ENCODE peak calls at places on chromosomes 12 and 14, in six cellular contexts. One of them, this sample, is unnamed.

GRCh38 chr14:98931126-98931525 is 340.9 kb downstream of the BCL11B start:
- DNase-seq in CD8-positive, alpha-beta T cell: no peak
- DNase-seq in pancreas: no peak
- DNase-seq in osteoblast: no peak
- DNase-seq in breast epithelium: no peak
- DNase-seq in tibial artery: no peak
- DNase-seq in this sample: no peak

GRCh38 chr12:116539905-116540482 is 19.2 kb upstream of the MAP1LC3B2 start:
- DNase-seq in CD8-positive, alpha-beta T cell: no peak
- DNase-seq in pancreas: peak; percentile 32
- DNase-seq in osteoblast: no peak
- DNase-seq in breast epithelium: no peak
- DNase-seq in tibial artery: peak; percentile 67
- DNase-seq in this sample: peak; percentile 83

GRCh38 chr12:8145754-8146415 is 10.9 kb upstream of the ZNF705A start:
- DNase-seq in CD8-positive, alpha-beta T cell: no peak
- DNase-seq in pancreas: peak; percentile 35
- DNase-seq in osteoblast: peak; percentile 77
- DNase-seq in breast epithelium: no peak
- DNase-seq in tibial artery: peak; percentile 95
- DNase-seq in this sample: peak; percentile 88

GRCh38 chr12:105256921-105257320 is 20.9 kb upstream of the APPL2 start:
- DNase-seq in CD8-positive, alpha-beta T cell: no peak
- DNase-seq in pancreas: no peak
- DNase-seq in osteoblast: no peak
- DNase-seq in breast epithelium: no peak
- DNase-seq in tibial artery: no peak
- DNase-seq in this sample: no peak

GRCh38 chr14:98470663-98471062 is 801.3 kb downstream of the BCL11B start:
- DNase-seq in CD8-positive, alpha-beta T cell: no peak
- DNase-seq in pancreas: no peak
- DNase-seq in osteoblast: peak; percentile 26
- DNase-seq in breast epithelium: no peak
- DNase-seq in tibial artery: no peak
- DNase-seq in this sample: no peak

GRCh38 chr12:31585271-31585670 is 5.7 kb downstream of the DENND5B start:
- DNase-seq in CD8-positive, alpha-beta T cell: no peak
- DNase-seq in pancreas: no peak
- DNase-seq in osteoblast: peak; percentile 82
- DNase-seq in breast epithelium: no peak
- DNase-seq in tibial artery: no peak
- DNase-seq in this sample: no peak

GRCh38 chr14:84806627-84807026 is 723.3 kb upstream of the FLRT2 start:
- DNase-seq in CD8-positive, alpha-beta T cell: no peak
- DNase-seq in pancreas: no peak
- DNase-seq in osteoblast: no peak
- DNase-seq in breast epithelium: no peak
- DNase-seq in tibial artery: no peak
- DNase-seq in this sample: no peak

GRCh38 chr12:80763874-80764273 is 47.2 kb downstream of the MYF5 start:
- DNase-seq in CD8-positive, alpha-beta T cell: no peak
- DNase-seq in pancreas: no peak
- DNase-seq in osteoblast: no peak
- DNase-seq in breast epithelium: no peak
- DNase-seq in tibial artery: no peak
- DNase-seq in this sample: peak; percentile 68

GRCh38 chr14:102028733-102029132 is 58.1 kb downstream of the HSP90AA1 start:
- DNase-seq in CD8-positive, alpha-beta T cell: no peak
- DNase-seq in pancreas: no peak
- DNase-seq in osteoblast: peak; percentile 68
- DNase-seq in breast epithelium: no peak
- DNase-seq in tibial artery: no peak
- DNase-seq in this sample: no peak

GRCh38 chr14:68295316-68295816 is 475.8 kb downstream of the RAD51B start:
- DNase-seq in CD8-positive, alpha-beta T cell: no peak
- DNase-seq in pancreas: peak; percentile 45
- DNase-seq in osteoblast: no peak
- DNase-seq in breast epithelium: no peak
- DNase-seq in tibial artery: no peak
- DNase-seq in this sample: peak; percentile 73

GRCh38 chr12:50218386-50218785 is 51.2 kb upstream of the CERS5 start:
- DNase-seq in CD8-positive, alpha-beta T cell: no peak
- DNase-seq in pancreas: no peak
- DNase-seq in osteoblast: no peak
- DNase-seq in breast epithelium: no peak
- DNase-seq in tibial artery: no peak
- DNase-seq in this sample: no peak

GRCh38 chr12:26195250-26195640 is at the start of gene SSPN:
- DNase-seq in CD8-positive, alpha-beta T cell: no peak
- DNase-seq in pancreas: peak; percentile 86
- DNase-seq in osteoblast: peak; percentile 70
- DNase-seq in breast epithelium: peak; percentile 66
- DNase-seq in tibial artery: peak; percentile 90
- DNase-seq in this sample: peak; percentile 86

GRCh38 chr12:26125451-26126339 is 858 bp upstream of the BHLHE41 start:
- DNase-seq in CD8-positive, alpha-beta T cell: peak; percentile 25
- DNase-seq in pancreas: peak; percentile 89
- DNase-seq in osteoblast: peak; percentile 93
- DNase-seq in breast epithelium: peak; percentile 79
- DNase-seq in tibial artery: peak; percentile 93
- DNase-seq in this sample: peak; percentile 94

GRCh38 chr12:63238892-63239291 is 87.9 kb upstream of the AVPR1A start:
- DNase-seq in CD8-positive, alpha-beta T cell: no peak
- DNase-seq in pancreas: no peak
- DNase-seq in osteoblast: no peak
- DNase-seq in breast epithelium: no peak
- DNase-seq in tibial artery: no peak
- DNase-seq in this sample: no peak

GRCh38 chr12:104507672-104508071 is 50.9 kb downstream of the CHST11 start:
- DNase-seq in CD8-positive, alpha-beta T cell: no peak
- DNase-seq in pancreas: peak; percentile 39
- DNase-seq in osteoblast: peak; percentile 18
- DNase-seq in breast epithelium: no peak
- DNase-seq in tibial artery: no peak
- DNase-seq in this sample: no peak

GRCh38 chr14:95713596-95714371 is at the start of gene TCL1A:
- DNase-seq in CD8-positive, alpha-beta T cell: no peak
- DNase-seq in pancreas: no peak
- DNase-seq in osteoblast: no peak
- DNase-seq in breast epithelium: no peak
- DNase-seq in tibial artery: no peak
- DNase-seq in this sample: peak; percentile 81

GRCh38 chr12:74401966-74402365 is 135.7 kb upstream of the ATXN7L3B start:
- DNase-seq in CD8-positive, alpha-beta T cell: no peak
- DNase-seq in pancreas: no peak
- DNase-seq in osteoblast: no peak
- DNase-seq in breast epithelium: no peak
- DNase-seq in tibial artery: no peak
- DNase-seq in this sample: no peak

GRCh38 chr12:12612403-12612802 is 727 bp downstream of the CREBL2 start:
- DNase-seq in CD8-positive, alpha-beta T cell: peak; percentile 28
- DNase-seq in pancreas: no peak
- DNase-seq in osteoblast: peak; percentile 83
- DNase-seq in breast epithelium: no peak
- DNase-seq in tibial artery: no peak
- DNase-seq in this sample: no peak

GRCh38 chr12:67430708-67431335 is 161.7 kb downstream of the CAND1 start:
- DNase-seq in CD8-positive, alpha-beta T cell: no peak
- DNase-seq in pancreas: peak; percentile 29
- DNase-seq in osteoblast: no peak
- DNase-seq in breast epithelium: no peak
- DNase-seq in tibial artery: peak; percentile 77
- DNase-seq in this sample: no peak

GRCh38 chr14:36520601-36521525 is 831 bp upstream of the NKX2-1 start:
- DNase-seq in CD8-positive, alpha-beta T cell: no peak
- DNase-seq in pancreas: no peak
- DNase-seq in osteoblast: peak; percentile 96
- DNase-seq in breast epithelium: no peak
- DNase-seq in tibial artery: no peak
- DNase-seq in this sample: peak; percentile 89

GRCh38 chr14:104118006-104118844 is 20.2 kb upstream of the KIF26A start:
- DNase-seq in CD8-positive, alpha-beta T cell: no peak
- DNase-seq in pancreas: no peak
- DNase-seq in osteoblast: peak; percentile 67
- DNase-seq in breast epithelium: peak; percentile 51
- DNase-seq in tibial artery: peak; percentile 55
- DNase-seq in this sample: peak; percentile 39

GRCh38 chr12:76720068-76720467 is 43.8 kb upstream of the ZDHHC17 start:
- DNase-seq in CD8-positive, alpha-beta T cell: no peak
- DNase-seq in pancreas: no peak
- DNase-seq in osteoblast: no peak
- DNase-seq in breast epithelium: no peak
- DNase-seq in tibial artery: no peak
- DNase-seq in this sample: no peak

GRCh38 chr12:442235-442884 is 17.4 kb upstream of the B4GALNT3 start:
- DNase-seq in CD8-positive, alpha-beta T cell: peak; percentile 29
- DNase-seq in pancreas: peak; percentile 70
- DNase-seq in osteoblast: peak; percentile 88
- DNase-seq in breast epithelium: no peak
- DNase-seq in tibial artery: no peak
- DNase-seq in this sample: peak; percentile 94

GRCh38 chr14:98889107-98889835 is 382.7 kb downstream of the BCL11B start:
- DNase-seq in CD8-positive, alpha-beta T cell: no peak
- DNase-seq in pancreas: no peak
- DNase-seq in osteoblast: no peak
- DNase-seq in breast epithelium: no peak
- DNase-seq in tibial artery: no peak
- DNase-seq in this sample: peak; percentile 63

GRCh38 chr14:38592764-38593442 is 337.0 kb upstream of the CLEC14A start:
- DNase-seq in CD8-positive, alpha-beta T cell: no peak
- DNase-seq in pancreas: no peak
- DNase-seq in osteoblast: no peak
- DNase-seq in breast epithelium: no peak
- DNase-seq in tibial artery: no peak
- DNase-seq in this sample: no peak

GRCh38 chr12:111314949-111315539 is 53.9 kb downstream of the PHETA1 start:
- DNase-seq in CD8-positive, alpha-beta T cell: no peak
- DNase-seq in pancreas: no peak
- DNase-seq in osteoblast: peak; percentile 81
- DNase-seq in breast epithelium: no peak
- DNase-seq in tibial artery: no peak
- DNase-seq in this sample: no peak

GRCh38 chr12:34625116-34625515 is 602.8 kb downstream of the ALG10 start:
- DNase-seq in CD8-positive, alpha-beta T cell: no peak
- DNase-seq in pancreas: no peak
- DNase-seq in osteoblast: no peak
- DNase-seq in breast epithelium: no peak
- DNase-seq in tibial artery: no peak
- DNase-seq in this sample: no peak
- TF ChIP-seq CTCF in CD8-positive, alpha-beta T cell: no peak
- TF ChIP-seq CTCF in pancreas: no peak
- TF ChIP-seq CTCF in osteoblast: no peak
- TF ChIP-seq CTCF in breast epithelium: no peak
- TF ChIP-seq CTCF in tibial artery: no peak
- TF ChIP-seq CTCF in this sample: peak; percentile 71

GRCh38 chr14:106556665-106557289 is 1030.4 kb downstream of the TMEM121 start:
- DNase-seq in CD8-positive, alpha-beta T cell: peak; percentile 71
- DNase-seq in pancreas: peak; percentile 62
- DNase-seq in osteoblast: no peak
- DNase-seq in breast epithelium: no peak
- DNase-seq in tibial artery: no peak
- DNase-seq in this sample: peak; percentile 68

GRCh38 chr14:106564058-106564643 is 1037.8 kb downstream of the TMEM121 start:
- DNase-seq in CD8-positive, alpha-beta T cell: peak; percentile 77
- DNase-seq in pancreas: peak; percentile 34
- DNase-seq in osteoblast: no peak
- DNase-seq in breast epithelium: no peak
- DNase-seq in tibial artery: no peak
- DNase-seq in this sample: peak; percentile 68

GRCh38 chr14:106562451-106562850 is 1036.1 kb downstream of the TMEM121 start:
- DNase-seq in CD8-positive, alpha-beta T cell: no peak
- DNase-seq in pancreas: no peak
- DNase-seq in osteoblast: no peak
- DNase-seq in breast epithelium: no peak
- DNase-seq in tibial artery: no peak
- DNase-seq in this sample: no peak
- H3K9me3 ChIP-seq in CD8-positive, alpha-beta T cell: no peaks in the 10 kb centered on the region
- H3K9me3 ChIP-seq in pancreas: no peaks in the 10 kb centered on the region
- H3K9me3 ChIP-seq in osteoblast: peaks cover 2% of the 10 kb centered on the region
- H3K9me3 ChIP-seq in breast epithelium: no peaks in the 10 kb centered on the region
- H3K9me3 ChIP-seq in tibial artery: no peaks in the 10 kb centered on the region
- H3K9me3 ChIP-seq in this sample: peaks cover 68% of the 10 kb centered on the region

DNA sequence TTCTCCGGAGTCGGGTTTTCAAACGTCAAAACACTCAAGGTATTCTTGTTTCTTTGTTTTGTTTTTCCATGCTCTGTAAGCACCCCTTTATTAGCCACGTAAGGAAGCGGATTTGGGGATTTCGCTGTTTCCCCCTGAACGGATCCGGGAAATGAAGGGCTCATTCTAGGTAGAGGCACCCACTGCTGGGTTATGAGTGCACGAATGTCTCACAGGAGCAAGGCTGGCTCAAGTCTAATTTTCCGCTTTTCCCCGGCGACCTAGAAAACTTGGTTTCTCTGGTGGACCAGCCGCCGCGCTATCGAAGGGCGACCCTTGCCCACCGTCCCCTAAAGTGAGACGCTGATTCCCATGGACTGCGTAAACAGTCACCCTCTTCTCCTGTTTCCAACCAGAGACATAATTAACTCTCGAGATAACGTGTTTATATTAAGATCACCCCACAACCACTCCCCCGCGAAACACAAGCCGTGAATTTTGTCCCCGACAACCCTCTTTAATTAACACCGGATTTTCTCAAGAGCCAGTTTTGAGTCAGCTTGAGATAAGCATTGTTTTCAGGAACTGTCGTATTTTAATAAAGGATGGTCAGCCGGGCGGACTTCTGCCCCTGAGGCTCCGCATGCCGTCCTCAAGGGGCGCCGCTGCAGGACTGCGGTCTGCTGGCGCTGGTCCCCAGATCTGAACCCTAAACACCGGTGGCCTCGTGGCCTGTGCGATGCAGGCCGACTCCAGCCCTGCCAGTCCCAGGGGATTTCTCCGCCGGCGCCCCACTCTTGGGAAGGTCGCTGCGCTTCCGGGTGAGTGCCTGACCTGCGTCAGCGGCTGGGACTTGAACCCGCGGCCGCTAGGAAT is 523 bp upstream of the ABCC9 start:
- DNase-seq in CD8-positive, alpha-beta T cell: no peak
- DNase-seq in pancreas: peak; percentile 62
- DNase-seq in osteoblast: peak; percentile 84
- DNase-seq in breast epithelium: no peak
- DNase-seq in tibial artery: peak; percentile 77
- DNase-seq in this sample: peak; percentile 89
- TF ChIP-seq CTCF in CD8-positive, alpha-beta T cell: no peak
- TF ChIP-seq CTCF in pancreas: peak; percentile 21
- TF ChIP-seq CTCF in osteoblast: peak; percentile 59
- TF ChIP-seq CTCF in breast epithelium: no peak
- TF ChIP-seq CTCF in tibial artery: peak; percentile 47
- TF ChIP-seq CTCF in this sample: peak; percentile 93

DNA sequence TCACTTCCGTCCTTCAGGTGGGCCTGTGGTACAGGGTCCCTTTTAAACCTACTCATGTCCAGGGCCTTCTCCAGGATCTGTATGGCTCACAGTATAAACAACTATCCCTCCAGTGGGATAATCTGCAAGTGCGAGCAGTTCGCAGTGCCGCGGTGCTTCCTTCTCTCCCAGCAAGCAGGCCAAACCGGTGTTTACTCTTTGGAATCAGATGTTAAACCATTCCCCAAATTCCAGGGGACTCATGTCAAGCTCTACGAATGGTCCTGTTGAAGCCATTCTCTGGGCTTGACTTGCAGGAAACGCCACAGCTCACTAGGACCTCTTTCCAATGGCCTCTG is 59.6 kb downstream of the OR11H12 start:
- DNase-seq in CD8-positive, alpha-beta T cell: no peak
- DNase-seq in pancreas: no peak
- DNase-seq in osteoblast: no peak
- DNase-seq in breast epithelium: no peak
- DNase-seq in tibial artery: no peak
- DNase-seq in this sample: no peak
- H3K9me3 ChIP-seq in CD8-positive, alpha-beta T cell: no peaks in the 10 kb centered on the region
- H3K9me3 ChIP-seq in pancreas: no peaks in the 10 kb centered on the region
- H3K9me3 ChIP-seq in osteoblast: peaks cover 3% of the 10 kb centered on the region
- H3K9me3 ChIP-seq in breast epithelium: no peaks in the 10 kb centered on the region
- H3K9me3 ChIP-seq in tibial artery: no peaks in the 10 kb centered on the region
- H3K9me3 ChIP-seq in this sample: peaks cover 75% of the 10 kb centered on the region

This sample was measured in endodermal cell.